ENCODE peak calls at places on chromosomes 3 and 15, in four cellular contexts. E is foreskin keratinocyte, N is NCI-H1694 treated with DMSO at 0.1 percent for 48 hours, R is amygdala. U is an unnamed sample.

GRCh38 chr3:16404349-16404895 is 109.1 kb downstream of the RFTN1 start:
- DNase-seq in N (no peak), E (no peak), R (no peak), U (no peak)

GRCh38 chr3:51896607-51897305 is 6.4 kb downstream of the IQCF1 start:
- DNase-seq in R (no peak), N (no peak), E (no peak), U (no peak)

GRCh38 chr15:90581771-90582471 is 52.2 kb downstream of the CRTC3 start:
- DNase-seq in R (no peak), N (no peak), E (no peak), U (no peak)

GRCh38 chr3:18295171-18295920 is 129.8 kb downstream of the SATB1 start:
- DNase-seq in R (no peak), N (no peak), E (peak; percentile 92), U (no peak)

GRCh38 chr3:34305266-34305665 is 506.8 kb downstream of the PDCD6IP start:
- DNase-seq in N (no peak), E (peak; percentile 34), R (no peak), U (no peak)

GRCh38 chr3:13660042-13660874 is 111.3 kb downstream of the FBLN2 start:
- DNase-seq in E (no peak), N (no peak), R (no peak), U (no peak)

GRCh38 chr15:67067161-67067853 is 1.9 kb downstream of the SMAD3 start:
- DNase-seq in E (no peak), R (no peak), N (no peak), U (no peak)

GRCh38 chr15:74613953-74614743 is 1.5 kb upstream of the CLK3 start:
- DNase-seq in E (no peak), N (no peak), R (no peak), U (no peak)

GRCh38 chr15:98668566-98669308 is 20.4 kb downstream of the IGF1R start:
- DNase-seq in E (peak; percentile 88), N (no peak), R (no peak), U (no peak)

GRCh38 chr15:74983725-74984231 is 11.6 kb upstream of the SCAMP5 start:
- DNase-seq in N (no peak), E (peak; percentile 33), R (no peak), U (no peak)

GRCh38 chr3:187210555-187211327 is 13.5 kb downstream of the RTP1 start:
- DNase-seq in N (no peak), R (no peak), E (no peak), U (peak; percentile 10)

GRCh38 chr15:81575436-81576123 is 201.6 kb upstream of the TMC3 start:
- DNase-seq in R (no peak), E (peak; percentile 89), N (no peak), U (no peak)

GRCh38 chr3:133476971-133477375 is 77.1 kb downstream of the BFSP2 start:
- DNase-seq in N (peak; percentile 97), R (no peak), E (no peak), U (no peak)

GRCh38 chr3:46613313-46614005 is 1.1 kb downstream of the FAM240A start:
- DNase-seq in E (no peak), R (no peak), N (no peak), U (no peak)

GRCh38 chr3:27147215-27147614 is 222.0 kb downstream of the NEK10 start:
- DNase-seq in R (no peak), E (peak; percentile 31), N (no peak), U (no peak)

GRCh38 chr15:64044315-64045105 is 1.8 kb downstream of the DAPK2 start:
- DNase-seq in R (no peak), E (no peak), N (no peak), U (no peak)

GRCh38 chr3:10602769-10603768 is 97.7 kb upstream of the ATP2B2 start:
- DNase-seq in E (no peak), R (no peak), N (no peak), U (no peak)

GRCh38 chr3:178454714-178455113 is 81.5 kb upstream of the KCNMB2 start:
- DNase-seq in E (peak; percentile 24), R (no peak), N (no peak), U (no peak)